ENCODE peak calls at places on chromosomes 16 and 17, in seven cellular contexts. One of them, this sample, is unnamed. For H3K27me3, the result is how much of the 10 kb centered on the place peaks cover.

GRCh38 chr17:63151981-63152523 is 186.0 kb downstream of the TANC2 start:
- DNase-seq in upper lobe of right lung: no peak
- DNase-seq in HCT116: no peak
- DNase-seq in brain microvascular endothelial cell: no peak
- DNase-seq in H1: no peak
- DNase-seq in breast epithelium: no peak
- DNase-seq in IMR-90: peak
- DNase-seq in this sample: no peak

GRCh38 chr16:11423315-11424117 is 78.3 kb downstream of the RMI2 start:
- DNase-seq in HCT116: no peak
- DNase-seq in breast epithelium: no peak
- DNase-seq in IMR-90: no peak
- DNase-seq in upper lobe of right lung: no peak
- DNase-seq in H1: no peak
- DNase-seq in brain microvascular endothelial cell: no peak
- DNase-seq in this sample: no peak

GRCh38 chr17:80024206-80024972 is 11.3 kb downstream of the TBC1D16 start:
- DNase-seq in breast epithelium: no peak
- DNase-seq in upper lobe of right lung: no peak
- DNase-seq in brain microvascular endothelial cell: no peak
- DNase-seq in H1: no peak
- DNase-seq in HCT116: no peak
- DNase-seq in IMR-90: no peak
- DNase-seq in this sample: no peak

GRCh38 chr16:52399116-52399515 is 147.8 kb downstream of the TOX3 start:
- DNase-seq in IMR-90: no peak
- DNase-seq in brain microvascular endothelial cell: no peak
- DNase-seq in H1: no peak
- DNase-seq in upper lobe of right lung: no peak
- DNase-seq in breast epithelium: no peak
- DNase-seq in HCT116: no peak
- DNase-seq in this sample: no peak

GRCh38 chr16:60748366-60748765 is 1287.9 kb downstream of the CDH8 start:
- DNase-seq in HCT116: no peak
- DNase-seq in brain microvascular endothelial cell: no peak
- DNase-seq in breast epithelium: no peak
- DNase-seq in IMR-90: no peak
- DNase-seq in upper lobe of right lung: no peak
- DNase-seq in H1: no peak
- DNase-seq in this sample: no peak

GRCh38 chr17:57707892-57708291 is 37.2 kb downstream of the CCDC182 start:
- DNase-seq in HCT116: no peak
- DNase-seq in brain microvascular endothelial cell: no peak
- DNase-seq in IMR-90: peak
- DNase-seq in upper lobe of right lung: no peak
- DNase-seq in breast epithelium: no peak
- DNase-seq in H1: no peak
- DNase-seq in this sample: no peak

GRCh38 chr16:30805370-30806169 is 18.6 kb upstream of the ZNF629 start:
- DNase-seq in upper lobe of right lung: peak
- DNase-seq in HCT116: peak
- DNase-seq in IMR-90: peak
- DNase-seq in brain microvascular endothelial cell: peak
- DNase-seq in breast epithelium: peak
- DNase-seq in H1: no peak
- DNase-seq in this sample: no peak

GRCh38 chr17:83192161-83192788 is 112.9 kb downstream of the METRNL start:
- DNase-seq in IMR-90: peak
- DNase-seq in HCT116: no peak
- DNase-seq in H1: no peak
- DNase-seq in brain microvascular endothelial cell: no peak
- DNase-seq in upper lobe of right lung: peak
- DNase-seq in breast epithelium: peak
- DNase-seq in this sample: no peak

GRCh38 chr17:71667661-71668060 is 453.2 kb upstream of the SOX9 start:
- DNase-seq in H1: no peak
- DNase-seq in brain microvascular endothelial cell: no peak
- DNase-seq in upper lobe of right lung: no peak
- DNase-seq in IMR-90: no peak
- DNase-seq in breast epithelium: peak
- DNase-seq in HCT116: no peak
- DNase-seq in this sample: no peak

GRCh38 chr16:27097671-27098275 is 31.0 kb downstream of the C16orf82 start:
- DNase-seq in H1: no peak
- DNase-seq in upper lobe of right lung: no peak
- DNase-seq in brain microvascular endothelial cell: no peak
- DNase-seq in IMR-90: no peak
- DNase-seq in HCT116: no peak
- DNase-seq in breast epithelium: peak
- DNase-seq in this sample: no peak

GRCh38 chr17:3678095-3678820 is 9.6 kb downstream of the EMC6 start:
- DNase-seq in HCT116: no peak
- DNase-seq in brain microvascular endothelial cell: no peak
- DNase-seq in breast epithelium: no peak
- DNase-seq in upper lobe of right lung: no peak
- DNase-seq in IMR-90: peak
- DNase-seq in H1: no peak
- DNase-seq in this sample: no peak

GRCh38 chr16:82660078-82660645 is 33.4 kb downstream of the CDH13 start:
- DNase-seq in upper lobe of right lung: no peak
- DNase-seq in brain microvascular endothelial cell: peak
- DNase-seq in H1: no peak
- DNase-seq in IMR-90: peak
- DNase-seq in breast epithelium: no peak
- DNase-seq in HCT116: no peak
- DNase-seq in this sample: no peak

GRCh38 chr17:29623283-29623647 is 553 bp upstream of the CORO6 start:
- DNase-seq in brain microvascular endothelial cell: no peak
- DNase-seq in breast epithelium: no peak
- DNase-seq in HCT116: no peak
- DNase-seq in upper lobe of right lung: no peak
- DNase-seq in H1: no peak
- DNase-seq in IMR-90: no peak
- DNase-seq in this sample: no peak

GRCh38 chr16:30069575-30070462 is 4.3 kb downstream of the ALDOA start:
- DNase-seq in H1: no peak
- DNase-seq in breast epithelium: no peak
- DNase-seq in HCT116: no peak
- DNase-seq in upper lobe of right lung: no peak
- DNase-seq in IMR-90: no peak
- DNase-seq in brain microvascular endothelial cell: no peak
- DNase-seq in this sample: no peak

GRCh38 chr17:32609085-32609484 is 122.3 kb downstream of the CDK5R1 start:
- DNase-seq in upper lobe of right lung: peak
- DNase-seq in H1: no peak
- DNase-seq in brain microvascular endothelial cell: no peak
- DNase-seq in IMR-90: no peak
- DNase-seq in HCT116: peak
- DNase-seq in breast epithelium: peak
- DNase-seq in this sample: no peak

GRCh38 chr17:78995022-78995760 is 14.4 kb downstream of the CANT1 start:
- DNase-seq in brain microvascular endothelial cell: no peak
- DNase-seq in H1: no peak
- DNase-seq in upper lobe of right lung: peak
- DNase-seq in IMR-90: no peak
- DNase-seq in HCT116: no peak
- DNase-seq in breast epithelium: no peak
- DNase-seq in this sample: no peak

GRCh38 chr17:50171371-50172071 is 5.7 kb downstream of the SGCA start:
- DNase-seq in IMR-90: no peak
- DNase-seq in brain microvascular endothelial cell: no peak
- DNase-seq in breast epithelium: no peak
- DNase-seq in upper lobe of right lung: no peak
- DNase-seq in H1: no peak
- DNase-seq in HCT116: no peak
- DNase-seq in this sample: no peak

GRCh38 chr17:27384721-27385120 is 71.5 kb upstream of the KSR1 start:
- DNase-seq in breast epithelium: no peak
- DNase-seq in HCT116: no peak
- DNase-seq in upper lobe of right lung: no peak
- DNase-seq in H1: no peak
- DNase-seq in IMR-90: peak
- DNase-seq in brain microvascular endothelial cell: no peak
- DNase-seq in this sample: no peak

GRCh38 chr17:689556-690247 is 24.9 kb downstream of the VPS53 start:
- DNase-seq in breast epithelium: no peak
- DNase-seq in HCT116: no peak
- DNase-seq in H1: no peak
- DNase-seq in upper lobe of right lung: no peak
- DNase-seq in IMR-90: no peak
- DNase-seq in brain microvascular endothelial cell: no peak
- DNase-seq in this sample: no peak

DNA sequence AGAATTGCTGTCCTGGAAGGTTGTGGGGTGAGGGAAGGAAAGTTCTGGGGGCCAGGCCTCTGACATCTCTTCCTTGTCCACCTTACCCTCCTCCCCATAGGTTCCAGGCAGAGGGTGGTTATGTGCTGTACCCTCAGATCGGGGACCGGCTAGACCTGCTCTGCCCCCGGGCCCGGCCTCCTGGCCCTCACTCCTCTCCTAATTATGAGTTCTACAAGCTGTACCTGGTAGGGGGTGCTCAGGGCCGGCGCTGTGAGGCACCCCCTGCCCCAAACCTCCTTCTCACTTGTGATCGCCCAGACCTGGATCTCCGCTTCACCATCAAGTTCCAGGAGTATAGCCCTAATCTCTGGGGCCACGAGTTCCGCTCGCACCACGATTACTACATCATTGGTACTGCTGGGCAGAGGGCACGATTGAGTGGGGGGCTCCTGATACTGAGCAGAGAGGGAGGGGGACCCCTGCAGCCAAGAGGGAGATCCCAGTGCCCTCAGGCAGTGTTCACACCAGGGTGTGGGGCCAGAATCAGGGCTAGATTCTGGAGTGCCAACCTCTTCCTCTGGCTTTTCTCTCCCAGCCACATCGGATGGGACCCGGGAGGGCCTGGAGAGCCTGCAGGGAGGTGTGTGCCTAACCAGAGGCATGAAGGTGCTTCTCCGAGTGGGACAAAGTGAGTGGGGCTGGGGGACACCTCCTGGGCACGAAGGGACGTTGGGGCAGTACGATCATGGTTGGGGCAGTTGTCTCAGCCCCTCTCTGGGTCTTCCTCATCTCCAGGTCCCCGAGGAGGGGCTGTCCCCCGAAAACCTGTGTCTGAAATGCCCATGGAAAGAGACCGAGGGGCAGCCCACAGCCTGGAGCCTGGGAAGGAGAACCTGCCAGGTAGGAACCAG is 3.1 kb downstream of the EFNB3 start:
- DNase-seq in H1: no peak
- DNase-seq in upper lobe of right lung: peak
- DNase-seq in HCT116: no peak
- DNase-seq in brain microvascular endothelial cell: no peak
- DNase-seq in breast epithelium: no peak
- DNase-seq in IMR-90: no peak
- DNase-seq in this sample: no peak
- H3K27me3 ChIP-seq in H1: under half
- H3K27me3 ChIP-seq in upper lobe of right lung: half or more
- H3K27me3 ChIP-seq in HCT116: under half
- H3K27me3 ChIP-seq in brain microvascular endothelial cell: under half
- H3K27me3 ChIP-seq in breast epithelium: under half
- H3K27me3 ChIP-seq in IMR-90: half or more
- H3K27me3 ChIP-seq in this sample: under half

DNA sequence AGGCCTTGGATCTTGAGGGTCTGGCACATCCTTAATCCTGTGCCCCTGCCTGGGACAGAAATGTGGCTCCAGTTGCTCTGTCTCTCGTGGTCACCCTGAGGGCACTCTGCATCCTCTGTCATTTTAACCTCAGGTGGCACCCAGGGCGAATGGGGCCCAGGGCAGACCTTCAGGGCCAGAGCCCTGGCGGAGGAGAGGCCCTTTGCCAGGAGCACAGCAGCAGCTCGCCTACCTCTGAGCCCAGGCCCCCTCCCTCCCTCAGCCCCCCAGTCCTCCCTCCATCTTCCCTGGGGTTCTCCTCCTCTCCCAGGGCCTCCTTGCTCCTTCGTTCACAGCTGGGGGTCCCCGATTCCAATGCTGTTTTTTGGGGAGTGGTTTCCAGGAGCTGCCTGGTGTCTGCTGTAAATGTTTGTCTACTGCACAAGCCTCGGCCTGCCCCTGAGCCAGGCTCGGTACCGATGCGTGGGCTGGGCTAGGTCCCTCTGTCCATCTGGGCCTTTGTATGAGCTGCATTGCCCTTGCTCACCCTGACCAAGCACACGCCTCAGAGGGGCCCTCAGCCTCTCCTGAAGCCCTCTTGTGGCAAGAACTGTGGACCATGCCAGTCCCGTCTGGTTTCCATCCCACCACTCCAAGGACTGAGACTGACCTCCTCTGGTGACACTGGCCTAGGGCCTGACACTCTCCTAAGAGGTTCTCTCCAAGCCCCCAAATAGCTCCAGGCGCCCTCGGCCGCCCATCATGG is 4.0 kb upstream of the ADGRG3 start:
- DNase-seq in brain microvascular endothelial cell: no peak
- DNase-seq in IMR-90: no peak
- DNase-seq in breast epithelium: no peak
- DNase-seq in H1: no peak
- DNase-seq in upper lobe of right lung: no peak
- DNase-seq in HCT116: no peak
- DNase-seq in this sample: no peak
- TF ChIP-seq CTCF in brain microvascular endothelial cell: peak
- TF ChIP-seq CTCF in IMR-90: no peak
- TF ChIP-seq CTCF in breast epithelium: no peak
- TF ChIP-seq CTCF in H1: no peak
- TF ChIP-seq CTCF in upper lobe of right lung: no peak
- TF ChIP-seq CTCF in HCT116: no peak
- TF ChIP-seq CTCF in this sample: peak

GRCh38 chr16:46974352-46974751 is 878 bp upstream of the DNAJA2 start:
- DNase-seq in breast epithelium: no peak
- DNase-seq in upper lobe of right lung: no peak
- DNase-seq in H1: no peak
- DNase-seq in HCT116: no peak
- DNase-seq in IMR-90: no peak
- DNase-seq in brain microvascular endothelial cell: no peak
- DNase-seq in this sample: no peak
- H3K4me3 ChIP-seq in breast epithelium: peak
- H3K4me3 ChIP-seq in upper lobe of right lung: peak
- H3K4me3 ChIP-seq in H1: no peak
- H3K4me3 ChIP-seq in HCT116: peak
- H3K4me3 ChIP-seq in IMR-90: no peak
- H3K4me3 ChIP-seq in brain microvascular endothelial cell: peak
- H3K4me3 ChIP-seq in this sample: peak

GRCh38 chr17:45870342-45870974 is 23.9 kb upstream of the MAPT start:
- DNase-seq in HCT116: no peak
- DNase-seq in brain microvascular endothelial cell: no peak
- DNase-seq in IMR-90: no peak
- DNase-seq in upper lobe of right lung: no peak
- DNase-seq in breast epithelium: no peak
- DNase-seq in H1: no peak
- DNase-seq in this sample: no peak

GRCh38 chr17:45868276-45868675 is 23.6 kb downstream of the SPPL2C start:
- DNase-seq in brain microvascular endothelial cell: no peak
- DNase-seq in upper lobe of right lung: no peak
- DNase-seq in breast epithelium: no peak
- DNase-seq in H1: no peak
- DNase-seq in HCT116: no peak
- DNase-seq in IMR-90: no peak
- DNase-seq in this sample: no peak

GRCh38 chr17:45869676-45870341 is 24.5 kb upstream of the MAPT start:
- DNase-seq in brain microvascular endothelial cell: peak
- DNase-seq in IMR-90: peak
- DNase-seq in H1: no peak
- DNase-seq in HCT116: no peak
- DNase-seq in upper lobe of right lung: no peak
- DNase-seq in breast epithelium: no peak
- DNase-seq in this sample: no peak

GRCh38 chr17:45867171-45867570 is 22.5 kb downstream of the SPPL2C start:
- DNase-seq in HCT116: no peak
- DNase-seq in breast epithelium: no peak
- DNase-seq in H1: no peak
- DNase-seq in upper lobe of right lung: no peak
- DNase-seq in brain microvascular endothelial cell: no peak
- DNase-seq in IMR-90: no peak
- DNase-seq in this sample: no peak

GRCh38 chr17:45867702-45868101 is 23.0 kb downstream of the SPPL2C start:
- DNase-seq in HCT116: peak
- DNase-seq in IMR-90: no peak
- DNase-seq in H1: no peak
- DNase-seq in upper lobe of right lung: no peak
- DNase-seq in breast epithelium: no peak
- DNase-seq in brain microvascular endothelial cell: no peak
- DNase-seq in this sample: no peak
- H3K27me3 ChIP-seq in HCT116: under half
- H3K27me3 ChIP-seq in IMR-90: under half
- H3K27me3 ChIP-seq in H1: under half
- H3K27me3 ChIP-seq in upper lobe of right lung: under half
- H3K27me3 ChIP-seq in breast epithelium: under half
- H3K27me3 ChIP-seq in brain microvascular endothelial cell: under half
- H3K27me3 ChIP-seq in this sample: under half